ENCODE peak calls at places on chromosomes 2 and 18, in eight cellular contexts. N, Z, T, A, X, H, U and K are unnamed samples.

GRCh38 chr2:136118819-136119716 is 1.1 kb upstream of the CXCR4 start:
- DNase-seq in N (peak; percentile 69), Z (no peak), T (no peak), A (no peak), X (peak; percentile 61), H (peak; percentile 78), U (no peak), K (peak; percentile 32)

GRCh38 chr18:11113046-11113548 is 36.3 kb downstream of the PIEZO2 start:
- DNase-seq in N (no peak), Z (no peak), T (no peak), A (no peak), X (no peak), H (no peak), U (no peak), K (no peak)

GRCh38 chr18:77676901-77677300 is 427.3 kb downstream of the GALR1 start:
- DNase-seq in N (no peak), Z (no peak), T (no peak), A (no peak), X (no peak), H (no peak), U (no peak), K (peak; percentile 35)

GRCh38 chr2:105502625-105503334 is 103.9 kb upstream of the FHL2 start:
- DNase-seq in N (no peak), Z (no peak), T (no peak), A (no peak), X (no peak), H (no peak), U (no peak), K (no peak)

GRCh38 chr2:227884511-227884947 is 13.1 kb downstream of the DAW1 start:
- DNase-seq in N (no peak), Z (peak; percentile 79), T (no peak), A (no peak), X (peak; percentile 87), H (peak; percentile 24), U (no peak), K (peak; percentile 20)

GRCh38 chr18:57998461-57998860 is 45.6 kb upstream of the NEDD4L start:
- DNase-seq in N (no peak), Z (peak; percentile 31), T (no peak), A (no peak), X (no peak), H (no peak), U (no peak), K (no peak)

GRCh38 chr2:161979490-161979889 is 94.5 kb downstream of the DPP4 start:
- DNase-seq in N (no peak), Z (no peak), T (no peak), A (no peak), X (no peak), H (no peak), U (no peak), K (no peak)

GRCh38 chr18:50879302-50880107 is 587 bp downstream of the ME2 start:
- DNase-seq in N (no peak), Z (peak; percentile 38), T (no peak), A (no peak), X (peak; percentile 53), H (no peak), U (no peak), K (peak; percentile 25)

GRCh38 chr2:25285265-25286024 is 56.3 kb downstream of the DNMT3A start:
- DNase-seq in N (no peak), Z (no peak), T (no peak), A (no peak), X (no peak), H (no peak), U (no peak), K (no peak)

GRCh38 chr2:134011936-134012586 is 241.8 kb upstream of the MGAT5 start:
- DNase-seq in N (no peak), Z (no peak), T (no peak), A (no peak), X (no peak), H (no peak), U (no peak), K (no peak)